ENCODE peak calls at places on chromosomes 11 and 22, in eight cellular contexts. F is prostate gland, X is psoas muscle, B is cardiac muscle cell, V is coronary artery, D is lung, I is pancreas, H is H1. E is an unnamed sample.

GRCh38 chr11:2136952-2137201 is 2.3 kb downstream of the IGF2 start:
- DNase-seq in I (no peak), D (no peak), B (no peak), V (no peak), X (no peak), F (no peak), H (no peak), E (no peak)

GRCh38 chr22:36163497-36163896 is 2.9 kb upstream of the APOL3 start:
- DNase-seq in X (no peak), F (no peak), D (no peak), B (no peak), H (no peak), I (no peak), V (no peak), E (no peak)

GRCh38 chr11:62889484-62890437 is 9.1 kb downstream of the SLC3A2 start:
- DNase-seq in H (no peak), F (no peak), B (peak; percentile 79), D (no peak), X (no peak), I (no peak), V (no peak), E (no peak)

GRCh38 chr22:29635734-29636357 is 32.4 kb downstream of the NF2 start:
- DNase-seq in H (no peak), F (peak; percentile 19), V (no peak), B (peak; percentile 61), X (no peak), I (no peak), D (no peak), E (no peak)

GRCh38 chr11:10091314-10092045 is 202.5 kb downstream of the SBF2 start:
- DNase-seq in I (no peak), H (no peak), X (no peak), V (no peak), D (no peak), B (no peak), F (no peak), E (no peak)

GRCh38 chr11:75867778-75868374 is 52.9 kb downstream of the UVRAG start:
- DNase-seq in B (peak; percentile 80), I (no peak), H (no peak), D (peak; percentile 47), F (peak; percentile 53), X (no peak), V (no peak), E (no peak)

GRCh38 chr22:31093090-31093850 is 12.2 kb downstream of the SMTN start:
- DNase-seq in V (peak; percentile 89), X (peak; percentile 76), F (no peak), D (no peak), B (peak; percentile 76), I (no peak), H (peak; percentile 48), E (no peak)

GRCh38 chr22:31086703-31087330 is 5.7 kb downstream of the SMTN start:
- DNase-seq in H (no peak), V (no peak), I (no peak), F (no peak), B (no peak), D (no peak), X (no peak), E (no peak)

GRCh38 chr11:128624269-128625170 is 37.2 kb upstream of the ETS1 start:
- DNase-seq in H (peak; percentile 43), I (peak; percentile 54), V (no peak), X (no peak), B (no peak), D (no peak), F (peak; percentile 51), E (no peak)

GRCh38 chr22:46707827-46708570 is 30.1 kb downstream of the CERK start:
- DNase-seq in B (no peak), F (no peak), X (no peak), I (peak; percentile 63), H (no peak), V (no peak), D (no peak), E (no peak)

GRCh38 chr22:44286673-44287072 is 26.1 kb downstream of the SHISAL1 start:
- DNase-seq in F (no peak), I (no peak), V (no peak), H (no peak), X (no peak), B (no peak), D (no peak), E (no peak)

GRCh38 chr11:11550534-11550933 is 71.3 kb downstream of the GALNT18 start:
- DNase-seq in H (no peak), I (no peak), B (no peak), X (no peak), F (no peak), D (no peak), V (no peak), E (no peak)

GRCh38 chr22:24176040-24176439 is 5.2 kb upstream of the SUSD2 start:
- DNase-seq in D (no peak), H (no peak), I (no peak), B (no peak), F (no peak), X (no peak), V (no peak), E (no peak)

GRCh38 chr11:130737041-130737830 is 179.0 kb downstream of the SNX19 start:
- DNase-seq in F (no peak), B (no peak), D (no peak), I (no peak), V (no peak), H (no peak), X (no peak), E (no peak)

GRCh38 chr11:130737866-130738431 is 178.3 kb downstream of the SNX19 start:
- DNase-seq in I (no peak), F (no peak), B (peak; percentile 45), V (no peak), D (peak; percentile 40), X (peak; percentile 44), H (no peak), E (no peak)

GRCh38 chr11:130740819-130741218 is 175.5 kb downstream of the SNX19 start:
- DNase-seq in F (no peak), V (no peak), D (no peak), X (no peak), H (no peak), B (no peak), I (no peak), E (no peak)

DNA sequence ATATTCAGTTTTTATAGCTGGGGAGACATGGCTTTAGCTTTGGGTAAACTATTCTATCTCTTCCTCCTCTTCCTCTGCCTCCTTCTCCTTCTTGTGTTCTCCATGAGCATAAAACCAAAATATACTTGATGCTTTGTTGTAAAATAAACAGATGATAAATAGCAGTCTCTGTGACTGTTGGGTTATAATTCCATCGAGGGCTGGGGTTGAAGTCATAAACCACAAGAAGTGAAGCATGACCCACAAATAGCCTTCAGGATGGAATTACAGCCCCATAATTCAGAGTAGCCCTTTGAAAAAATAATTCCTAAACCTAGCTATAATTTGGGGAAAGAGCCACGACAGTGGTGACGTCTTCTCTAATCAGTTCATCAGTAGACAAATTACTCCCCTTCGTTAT is 177.7 kb downstream of the SNX19 start:
- DNase-seq in H (no peak), V (no peak), B (no peak), F (no peak), D (no peak), X (no peak), I (no peak), E (no peak)
- H3K4me3 ChIP-seq in H (no peak overlapping the region), V (no peak overlapping the region), B (no peak overlapping the region), F (no peak overlapping the region), D (no peak overlapping the region), X (no peak overlapping the region), I (no peak overlapping the region), E (no peak overlapping the region)

GRCh38 chr11:72507050-72507449 is 72.7 kb upstream of the CLPB start:
- DNase-seq in D (no peak), X (no peak), V (no peak), H (no peak), F (no peak), B (no peak), I (no peak), E (no peak)

GRCh38 chr11:72511393-72512047 is 77.2 kb upstream of the CLPB start:
- DNase-seq in V (no peak), I (no peak), B (no peak), H (no peak), F (no peak), X (no peak), D (no peak), E (no peak)
- H3K27ac ChIP-seq in V (no peak overlapping the region), I (no peak overlapping the region), B (no peak overlapping the region), H (no peak overlapping the region), F (no peak overlapping the region), X (no peak overlapping the region), D (no peak overlapping the region), E (no peak overlapping the region)

GRCh38 chr11:46362146-46363030 is 15.1 kb downstream of the DGKZ start:
- DNase-seq in F (no peak), D (no peak), V (no peak), I (no peak), B (no peak), X (no peak), H (no peak), E (no peak)

GRCh38 chr11:46363031-46363407 is 15.8 kb downstream of the DGKZ start:
- DNase-seq in V (no peak), B (no peak), H (no peak), X (peak; percentile 76), F (no peak), I (no peak), D (peak; percentile 64), E (no peak)

GRCh38 chr11:46359936-46360335 is 12.7 kb downstream of the DGKZ start:
- DNase-seq in D (no peak), I (no peak), X (no peak), B (no peak), H (no peak), F (no peak), V (no peak), E (no peak)

GRCh38 chr11:46360878-46361277 is 13.6 kb downstream of the DGKZ start:
- DNase-seq in X (no peak), V (no peak), F (no peak), H (no peak), B (no peak), D (no peak), I (no peak), E (no peak)

DNA sequence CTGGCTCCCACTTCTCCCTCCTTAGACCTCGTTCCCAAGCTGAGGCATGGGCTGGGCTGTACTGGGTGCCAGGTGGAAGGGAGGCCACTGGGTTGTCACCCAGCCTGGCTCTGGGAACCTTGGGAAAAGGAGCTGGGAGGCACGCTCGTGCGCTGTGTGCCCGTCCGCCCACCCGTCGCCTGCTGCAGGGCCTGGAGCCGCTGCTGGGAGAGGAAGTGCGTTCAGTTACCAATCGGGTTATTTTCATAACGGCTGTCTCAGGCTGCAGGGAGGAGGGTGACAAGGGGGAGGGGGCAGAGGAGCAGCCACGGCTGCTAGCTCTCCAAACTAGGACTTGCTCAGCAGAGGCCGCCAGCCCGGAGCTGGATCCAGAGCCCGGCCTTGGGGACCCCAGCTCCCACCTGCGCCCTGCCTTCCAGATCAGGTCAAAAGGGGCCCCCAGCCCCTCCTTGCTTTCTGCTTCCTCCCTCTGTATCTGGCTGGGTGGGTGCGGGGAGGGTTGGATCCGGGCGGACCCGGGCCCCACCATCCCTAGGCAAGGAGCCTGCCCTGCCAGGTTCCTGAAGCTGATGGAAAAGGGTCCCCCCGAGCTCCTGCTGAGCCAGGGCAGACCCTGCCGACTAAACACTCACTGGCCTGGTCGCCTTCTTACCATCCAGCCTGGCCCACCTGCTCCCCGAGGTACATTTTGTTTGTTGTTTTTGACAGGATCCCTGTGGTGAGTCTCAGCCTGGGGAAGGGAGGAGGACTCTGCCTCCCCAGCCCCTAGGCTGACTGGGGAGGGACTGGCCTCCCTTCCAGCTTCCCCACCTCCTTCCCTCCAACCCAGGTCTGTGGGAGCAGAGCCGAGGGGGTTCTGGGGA is 14.3 kb downstream of the DGKZ start:
- DNase-seq in F (no peak), D (peak; percentile 66), X (peak; percentile 80), V (no peak), B (peak; percentile 78), H (no peak), I (no peak), E (no peak)
- TF ChIP-seq CTCF in F (no peak), D (no peak), X (no peak), V (no peak), B (no peak), H (no peak), I (no peak), E (no peak)

GRCh38 chr11:69721745-69722144 is 17.9 kb upstream of the FGF19 start:
- DNase-seq in B (no peak), H (no peak), D (no peak), V (no peak), F (no peak), X (no peak), I (no peak), E (no peak)
- H3K4me3 ChIP-seq in B (no peak overlapping the region), H (no peak overlapping the region), D (no peak overlapping the region), V (no peak overlapping the region), F (no peak overlapping the region), X (no peak overlapping the region), I (peak overlapping the region; percentile 1), E (no peak overlapping the region)